ENCODE peak calls at places on chromosomes 13 and 19, in seven cellular contexts. One of them, this sample, is unnamed.

GRCh38 chr13:53873558-53873957 is 844.9 kb downstream of the OLFM4 start:
- DNase-seq in HT1080: no peak
- DNase-seq in posterior vena cava: no peak
- DNase-seq in activated CD4-positive, alpha-beta T cell treated with anti-CD3 and anti-CD28 coated beads, Interleukin-2, amount 10 ng/mL, durations not matched to agents 7 days and 5 days: no peak
- DNase-seq in stimulated activated CD4-positive, alpha-beta T cell treated with anti-CD3 and anti-CD28 coated beads, Interleukin-2, amount 100 ng/mL, for 48 hours: no peak
- DNase-seq in left cardiac atrium: no peak
- DNase-seq in ascending aorta: no peak
- DNase-seq in this sample: no peak

GRCh38 chr19:33634361-33635091 is 12.8 kb downstream of the CHST8 start:
- DNase-seq in HT1080: no peak
- DNase-seq in posterior vena cava: peak; percentile 74
- DNase-seq in activated CD4-positive, alpha-beta T cell treated with anti-CD3 and anti-CD28 coated beads, Interleukin-2, amount 10 ng/mL, durations not matched to agents 7 days and 5 days: no peak
- DNase-seq in stimulated activated CD4-positive, alpha-beta T cell treated with anti-CD3 and anti-CD28 coated beads, Interleukin-2, amount 100 ng/mL, for 48 hours: no peak
- DNase-seq in left cardiac atrium: no peak
- DNase-seq in ascending aorta: no peak
- DNase-seq in this sample: no peak

GRCh38 chr13:41668130-41668757 is 210.9 kb downstream of the RGCC start:
- DNase-seq in HT1080: peak; percentile 86
- DNase-seq in posterior vena cava: no peak
- DNase-seq in activated CD4-positive, alpha-beta T cell treated with anti-CD3 and anti-CD28 coated beads, Interleukin-2, amount 10 ng/mL, durations not matched to agents 7 days and 5 days: peak; percentile 66
- DNase-seq in stimulated activated CD4-positive, alpha-beta T cell treated with anti-CD3 and anti-CD28 coated beads, Interleukin-2, amount 100 ng/mL, for 48 hours: no peak
- DNase-seq in left cardiac atrium: peak; percentile 31
- DNase-seq in ascending aorta: no peak
- DNase-seq in this sample: peak; percentile 79

GRCh38 chr13:51801631-51802099 is 2.3 kb downstream of the DHRS12 start:
- DNase-seq in HT1080: no peak
- DNase-seq in posterior vena cava: peak; percentile 87
- DNase-seq in activated CD4-positive, alpha-beta T cell treated with anti-CD3 and anti-CD28 coated beads, Interleukin-2, amount 10 ng/mL, durations not matched to agents 7 days and 5 days: no peak
- DNase-seq in stimulated activated CD4-positive, alpha-beta T cell treated with anti-CD3 and anti-CD28 coated beads, Interleukin-2, amount 100 ng/mL, for 48 hours: no peak
- DNase-seq in left cardiac atrium: peak; percentile 85
- DNase-seq in ascending aorta: no peak
- DNase-seq in this sample: peak; percentile 48

GRCh38 chr19:41298327-41298964 is 11.5 kb upstream of the CCDC97 start:
- DNase-seq in HT1080: peak; percentile 62
- DNase-seq in posterior vena cava: peak; percentile 97
- DNase-seq in activated CD4-positive, alpha-beta T cell treated with anti-CD3 and anti-CD28 coated beads, Interleukin-2, amount 10 ng/mL, durations not matched to agents 7 days and 5 days: no peak
- DNase-seq in stimulated activated CD4-positive, alpha-beta T cell treated with anti-CD3 and anti-CD28 coated beads, Interleukin-2, amount 100 ng/mL, for 48 hours: no peak
- DNase-seq in left cardiac atrium: peak; percentile 87
- DNase-seq in ascending aorta: peak; percentile 70
- DNase-seq in this sample: no peak

GRCh38 chr19:40805258-40805868 is 6.4 kb downstream of the EGLN2 start:
- DNase-seq in HT1080: no peak
- DNase-seq in posterior vena cava: no peak
- DNase-seq in activated CD4-positive, alpha-beta T cell treated with anti-CD3 and anti-CD28 coated beads, Interleukin-2, amount 10 ng/mL, durations not matched to agents 7 days and 5 days: peak; percentile 61
- DNase-seq in stimulated activated CD4-positive, alpha-beta T cell treated with anti-CD3 and anti-CD28 coated beads, Interleukin-2, amount 100 ng/mL, for 48 hours: no peak
- DNase-seq in left cardiac atrium: peak; percentile 53
- DNase-seq in ascending aorta: no peak
- DNase-seq in this sample: no peak

GRCh38 chr19:38734426-38735256 is 9.6 kb downstream of the CAPN12 start:
- DNase-seq in HT1080: peak; percentile 63
- DNase-seq in posterior vena cava: peak; percentile 81
- DNase-seq in activated CD4-positive, alpha-beta T cell treated with anti-CD3 and anti-CD28 coated beads, Interleukin-2, amount 10 ng/mL, durations not matched to agents 7 days and 5 days: peak; percentile 48
- DNase-seq in stimulated activated CD4-positive, alpha-beta T cell treated with anti-CD3 and anti-CD28 coated beads, Interleukin-2, amount 100 ng/mL, for 48 hours: no peak
- DNase-seq in left cardiac atrium: no peak
- DNase-seq in ascending aorta: no peak
- DNase-seq in this sample: peak; percentile 74

GRCh38 chr19:50511069-50511822 is at the start of gene JOSD2:
- DNase-seq in HT1080: peak; percentile 99
- DNase-seq in posterior vena cava: peak; percentile 100
- DNase-seq in activated CD4-positive, alpha-beta T cell treated with anti-CD3 and anti-CD28 coated beads, Interleukin-2, amount 10 ng/mL, durations not matched to agents 7 days and 5 days: peak; percentile 98
- DNase-seq in stimulated activated CD4-positive, alpha-beta T cell treated with anti-CD3 and anti-CD28 coated beads, Interleukin-2, amount 100 ng/mL, for 48 hours: peak; percentile 92
- DNase-seq in left cardiac atrium: peak; percentile 100
- DNase-seq in ascending aorta: peak; percentile 97
- DNase-seq in this sample: peak; percentile 99

GRCh38 chr13:26558912-26559485 is 1.5 kb downstream of the WASF3 start:
- DNase-seq in HT1080: no peak
- DNase-seq in posterior vena cava: no peak
- DNase-seq in activated CD4-positive, alpha-beta T cell treated with anti-CD3 and anti-CD28 coated beads, Interleukin-2, amount 10 ng/mL, durations not matched to agents 7 days and 5 days: no peak
- DNase-seq in stimulated activated CD4-positive, alpha-beta T cell treated with anti-CD3 and anti-CD28 coated beads, Interleukin-2, amount 100 ng/mL, for 48 hours: no peak
- DNase-seq in left cardiac atrium: no peak
- DNase-seq in ascending aorta: no peak
- DNase-seq in this sample: no peak

GRCh38 chr19:48639483-48640375 is 2.5 kb upstream of the DBP start:
- DNase-seq in HT1080: no peak
- DNase-seq in posterior vena cava: no peak
- DNase-seq in activated CD4-positive, alpha-beta T cell treated with anti-CD3 and anti-CD28 coated beads, Interleukin-2, amount 10 ng/mL, durations not matched to agents 7 days and 5 days: no peak
- DNase-seq in stimulated activated CD4-positive, alpha-beta T cell treated with anti-CD3 and anti-CD28 coated beads, Interleukin-2, amount 100 ng/mL, for 48 hours: no peak
- DNase-seq in left cardiac atrium: no peak
- DNase-seq in ascending aorta: no peak
- DNase-seq in this sample: no peak

GRCh38 chr13:40484981-40485380 is 181.5 kb downstream of the FOXO1 start:
- DNase-seq in HT1080: no peak
- DNase-seq in posterior vena cava: no peak
- DNase-seq in activated CD4-positive, alpha-beta T cell treated with anti-CD3 and anti-CD28 coated beads, Interleukin-2, amount 10 ng/mL, durations not matched to agents 7 days and 5 days: peak; percentile 32
- DNase-seq in stimulated activated CD4-positive, alpha-beta T cell treated with anti-CD3 and anti-CD28 coated beads, Interleukin-2, amount 100 ng/mL, for 48 hours: no peak
- DNase-seq in left cardiac atrium: no peak
- DNase-seq in ascending aorta: no peak
- DNase-seq in this sample: no peak

GRCh38 chr13:93375491-93375890 is 148.9 kb downstream of the GPC6 start:
- DNase-seq in HT1080: no peak
- DNase-seq in posterior vena cava: no peak
- DNase-seq in activated CD4-positive, alpha-beta T cell treated with anti-CD3 and anti-CD28 coated beads, Interleukin-2, amount 10 ng/mL, durations not matched to agents 7 days and 5 days: no peak
- DNase-seq in stimulated activated CD4-positive, alpha-beta T cell treated with anti-CD3 and anti-CD28 coated beads, Interleukin-2, amount 100 ng/mL, for 48 hours: no peak
- DNase-seq in left cardiac atrium: no peak
- DNase-seq in ascending aorta: no peak
- DNase-seq in this sample: no peak

GRCh38 chr13:67125681-67126080 is 104.5 kb downstream of the PCDH9 start:
- DNase-seq in HT1080: no peak
- DNase-seq in posterior vena cava: no peak
- DNase-seq in activated CD4-positive, alpha-beta T cell treated with anti-CD3 and anti-CD28 coated beads, Interleukin-2, amount 10 ng/mL, durations not matched to agents 7 days and 5 days: no peak
- DNase-seq in stimulated activated CD4-positive, alpha-beta T cell treated with anti-CD3 and anti-CD28 coated beads, Interleukin-2, amount 100 ng/mL, for 48 hours: no peak
- DNase-seq in left cardiac atrium: no peak
- DNase-seq in ascending aorta: no peak
- DNase-seq in this sample: no peak

GRCh38 chr19:45041125-45041524 is 2.3 kb downstream of the CLASRP start:
- DNase-seq in HT1080: no peak
- DNase-seq in posterior vena cava: no peak
- DNase-seq in activated CD4-positive, alpha-beta T cell treated with anti-CD3 and anti-CD28 coated beads, Interleukin-2, amount 10 ng/mL, durations not matched to agents 7 days and 5 days: no peak
- DNase-seq in stimulated activated CD4-positive, alpha-beta T cell treated with anti-CD3 and anti-CD28 coated beads, Interleukin-2, amount 100 ng/mL, for 48 hours: no peak
- DNase-seq in left cardiac atrium: no peak
- DNase-seq in ascending aorta: no peak
- DNase-seq in this sample: no peak

GRCh38 chr19:33416307-33417215 is 43.1 kb downstream of the CEBPG start:
- DNase-seq in HT1080: peak; percentile 67
- DNase-seq in posterior vena cava: no peak
- DNase-seq in activated CD4-positive, alpha-beta T cell treated with anti-CD3 and anti-CD28 coated beads, Interleukin-2, amount 10 ng/mL, durations not matched to agents 7 days and 5 days: peak; percentile 73
- DNase-seq in stimulated activated CD4-positive, alpha-beta T cell treated with anti-CD3 and anti-CD28 coated beads, Interleukin-2, amount 100 ng/mL, for 48 hours: peak; percentile 68
- DNase-seq in left cardiac atrium: peak; percentile 61
- DNase-seq in ascending aorta: no peak
- DNase-seq in this sample: peak; percentile 74

GRCh38 chr13:51033431-51034185 is 77.5 kb downstream of the C13orf42 start:
- DNase-seq in HT1080: no peak
- DNase-seq in posterior vena cava: no peak
- DNase-seq in activated CD4-positive, alpha-beta T cell treated with anti-CD3 and anti-CD28 coated beads, Interleukin-2, amount 10 ng/mL, durations not matched to agents 7 days and 5 days: no peak
- DNase-seq in stimulated activated CD4-positive, alpha-beta T cell treated with anti-CD3 and anti-CD28 coated beads, Interleukin-2, amount 100 ng/mL, for 48 hours: no peak
- DNase-seq in left cardiac atrium: no peak
- DNase-seq in ascending aorta: no peak
- DNase-seq in this sample: no peak

GRCh38 chr19:5006821-5007220 is 37.9 kb downstream of the KDM4B start:
- DNase-seq in HT1080: no peak
- DNase-seq in posterior vena cava: no peak
- DNase-seq in activated CD4-positive, alpha-beta T cell treated with anti-CD3 and anti-CD28 coated beads, Interleukin-2, amount 10 ng/mL, durations not matched to agents 7 days and 5 days: no peak
- DNase-seq in stimulated activated CD4-positive, alpha-beta T cell treated with anti-CD3 and anti-CD28 coated beads, Interleukin-2, amount 100 ng/mL, for 48 hours: no peak
- DNase-seq in left cardiac atrium: no peak
- DNase-seq in ascending aorta: no peak
- DNase-seq in this sample: no peak

GRCh38 chr19:14354445-14354844 is 26.8 kb upstream of the ADGRE5 start:
- DNase-seq in HT1080: no peak
- DNase-seq in posterior vena cava: no peak
- DNase-seq in activated CD4-positive, alpha-beta T cell treated with anti-CD3 and anti-CD28 coated beads, Interleukin-2, amount 10 ng/mL, durations not matched to agents 7 days and 5 days: no peak
- DNase-seq in stimulated activated CD4-positive, alpha-beta T cell treated with anti-CD3 and anti-CD28 coated beads, Interleukin-2, amount 100 ng/mL, for 48 hours: no peak
- DNase-seq in left cardiac atrium: no peak
- DNase-seq in ascending aorta: no peak
- DNase-seq in this sample: no peak

GRCh38 chr13:109712187-109712601 is 74.2 kb downstream of the IRS2 start:
- DNase-seq in HT1080: no peak
- DNase-seq in posterior vena cava: no peak
- DNase-seq in activated CD4-positive, alpha-beta T cell treated with anti-CD3 and anti-CD28 coated beads, Interleukin-2, amount 10 ng/mL, durations not matched to agents 7 days and 5 days: no peak
- DNase-seq in stimulated activated CD4-positive, alpha-beta T cell treated with anti-CD3 and anti-CD28 coated beads, Interleukin-2, amount 100 ng/mL, for 48 hours: no peak
- DNase-seq in left cardiac atrium: no peak
- DNase-seq in ascending aorta: no peak
- DNase-seq in this sample: no peak

GRCh38 chr19:6073858-6074708 is 36.2 kb downstream of the RFX2 start:
- DNase-seq in HT1080: no peak
- DNase-seq in posterior vena cava: peak; percentile 38
- DNase-seq in activated CD4-positive, alpha-beta T cell treated with anti-CD3 and anti-CD28 coated beads, Interleukin-2, amount 10 ng/mL, durations not matched to agents 7 days and 5 days: no peak
- DNase-seq in stimulated activated CD4-positive, alpha-beta T cell treated with anti-CD3 and anti-CD28 coated beads, Interleukin-2, amount 100 ng/mL, for 48 hours: no peak
- DNase-seq in left cardiac atrium: no peak
- DNase-seq in ascending aorta: no peak
- DNase-seq in this sample: no peak

GRCh38 chr19:51681286-51681956 is 11.7 kb upstream of the SPACA6 start:
- DNase-seq in HT1080: no peak
- DNase-seq in posterior vena cava: no peak
- DNase-seq in activated CD4-positive, alpha-beta T cell treated with anti-CD3 and anti-CD28 coated beads, Interleukin-2, amount 10 ng/mL, durations not matched to agents 7 days and 5 days: no peak
- DNase-seq in stimulated activated CD4-positive, alpha-beta T cell treated with anti-CD3 and anti-CD28 coated beads, Interleukin-2, amount 100 ng/mL, for 48 hours: no peak
- DNase-seq in left cardiac atrium: no peak
- DNase-seq in ascending aorta: no peak
- DNase-seq in this sample: no peak

GRCh38 chr19:7366701-7367420 is 18.1 kb downstream of the ARHGEF18 start:
- DNase-seq in HT1080: peak; percentile 55
- DNase-seq in posterior vena cava: no peak
- DNase-seq in activated CD4-positive, alpha-beta T cell treated with anti-CD3 and anti-CD28 coated beads, Interleukin-2, amount 10 ng/mL, durations not matched to agents 7 days and 5 days: peak; percentile 48
- DNase-seq in stimulated activated CD4-positive, alpha-beta T cell treated with anti-CD3 and anti-CD28 coated beads, Interleukin-2, amount 100 ng/mL, for 48 hours: no peak
- DNase-seq in left cardiac atrium: no peak
- DNase-seq in ascending aorta: no peak
- DNase-seq in this sample: peak; percentile 60

GRCh38 chr13:69597088-69597487 is 510.5 kb upstream of the ATXN8OS start:
- DNase-seq in HT1080: no peak
- DNase-seq in posterior vena cava: no peak
- DNase-seq in activated CD4-positive, alpha-beta T cell treated with anti-CD3 and anti-CD28 coated beads, Interleukin-2, amount 10 ng/mL, durations not matched to agents 7 days and 5 days: no peak
- DNase-seq in stimulated activated CD4-positive, alpha-beta T cell treated with anti-CD3 and anti-CD28 coated beads, Interleukin-2, amount 100 ng/mL, for 48 hours: no peak
- DNase-seq in left cardiac atrium: no peak
- DNase-seq in ascending aorta: no peak
- DNase-seq in this sample: no peak

GRCh38 chr13:92896842-92897241 is 329.8 kb upstream of the GPC6 start:
- DNase-seq in HT1080: peak; percentile 24
- DNase-seq in posterior vena cava: no peak
- DNase-seq in activated CD4-positive, alpha-beta T cell treated with anti-CD3 and anti-CD28 coated beads, Interleukin-2, amount 10 ng/mL, durations not matched to agents 7 days and 5 days: no peak
- DNase-seq in stimulated activated CD4-positive, alpha-beta T cell treated with anti-CD3 and anti-CD28 coated beads, Interleukin-2, amount 100 ng/mL, for 48 hours: no peak
- DNase-seq in left cardiac atrium: no peak
- DNase-seq in ascending aorta: no peak
- DNase-seq in this sample: peak; percentile 14

GRCh38 chr13:106350208-106350607 is 185.3 kb downstream of the EFNB2 start:
- DNase-seq in HT1080: no peak
- DNase-seq in posterior vena cava: no peak
- DNase-seq in activated CD4-positive, alpha-beta T cell treated with anti-CD3 and anti-CD28 coated beads, Interleukin-2, amount 10 ng/mL, durations not matched to agents 7 days and 5 days: no peak
- DNase-seq in stimulated activated CD4-positive, alpha-beta T cell treated with anti-CD3 and anti-CD28 coated beads, Interleukin-2, amount 100 ng/mL, for 48 hours: no peak
- DNase-seq in left cardiac atrium: no peak
- DNase-seq in ascending aorta: no peak
- DNase-seq in this sample: no peak

GRCh38 chr19:33690461-33691427 is 69.0 kb downstream of the CHST8 start:
- DNase-seq in HT1080: peak; percentile 23
- DNase-seq in posterior vena cava: peak; percentile 78
- DNase-seq in activated CD4-positive, alpha-beta T cell treated with anti-CD3 and anti-CD28 coated beads, Interleukin-2, amount 10 ng/mL, durations not matched to agents 7 days and 5 days: no peak
- DNase-seq in stimulated activated CD4-positive, alpha-beta T cell treated with anti-CD3 and anti-CD28 coated beads, Interleukin-2, amount 100 ng/mL, for 48 hours: no peak
- DNase-seq in left cardiac atrium: no peak
- DNase-seq in ascending aorta: no peak
- DNase-seq in this sample: peak; percentile 11

GRCh38 chr13:46341112-46341711 is 45.8 kb downstream of the RUBCNL start:
- DNase-seq in HT1080: peak; percentile 86
- DNase-seq in posterior vena cava: no peak
- DNase-seq in activated CD4-positive, alpha-beta T cell treated with anti-CD3 and anti-CD28 coated beads, Interleukin-2, amount 10 ng/mL, durations not matched to agents 7 days and 5 days: no peak
- DNase-seq in stimulated activated CD4-positive, alpha-beta T cell treated with anti-CD3 and anti-CD28 coated beads, Interleukin-2, amount 100 ng/mL, for 48 hours: peak; percentile 16
- DNase-seq in left cardiac atrium: no peak
- DNase-seq in ascending aorta: no peak
- DNase-seq in this sample: peak; percentile 71

GRCh38 chr19:36140289-36141038 is 598 bp downstream of the CAPNS1 start:
- DNase-seq in HT1080: peak; percentile 46
- DNase-seq in posterior vena cava: no peak
- DNase-seq in activated CD4-positive, alpha-beta T cell treated with anti-CD3 and anti-CD28 coated beads, Interleukin-2, amount 10 ng/mL, durations not matched to agents 7 days and 5 days: peak; percentile 58
- DNase-seq in stimulated activated CD4-positive, alpha-beta T cell treated with anti-CD3 and anti-CD28 coated beads, Interleukin-2, amount 100 ng/mL, for 48 hours: peak; percentile 29
- DNase-seq in left cardiac atrium: peak; percentile 65
- DNase-seq in ascending aorta: no peak
- DNase-seq in this sample: peak; percentile 53

GRCh38 chr13:50910483-50910805 is 853 bp downstream of the RNASEH2B start:
- DNase-seq in HT1080: no peak
- DNase-seq in posterior vena cava: no peak
- DNase-seq in activated CD4-positive, alpha-beta T cell treated with anti-CD3 and anti-CD28 coated beads, Interleukin-2, amount 10 ng/mL, durations not matched to agents 7 days and 5 days: no peak
- DNase-seq in stimulated activated CD4-positive, alpha-beta T cell treated with anti-CD3 and anti-CD28 coated beads, Interleukin-2, amount 100 ng/mL, for 48 hours: no peak
- DNase-seq in left cardiac atrium: no peak
- DNase-seq in ascending aorta: no peak
- DNase-seq in this sample: peak; percentile 5

GRCh38 chr19:6274756-6275155 is 5.0 kb downstream of the MLLT1 start:
- DNase-seq in HT1080: no peak
- DNase-seq in posterior vena cava: no peak
- DNase-seq in activated CD4-positive, alpha-beta T cell treated with anti-CD3 and anti-CD28 coated beads, Interleukin-2, amount 10 ng/mL, durations not matched to agents 7 days and 5 days: no peak
- DNase-seq in stimulated activated CD4-positive, alpha-beta T cell treated with anti-CD3 and anti-CD28 coated beads, Interleukin-2, amount 100 ng/mL, for 48 hours: no peak
- DNase-seq in left cardiac atrium: peak; percentile 58
- DNase-seq in ascending aorta: no peak
- DNase-seq in this sample: no peak

GRCh38 chr19:46721269-46722003 is 4.5 kb upstream of the PRKD2 start:
- DNase-seq in HT1080: no peak
- DNase-seq in posterior vena cava: no peak
- DNase-seq in activated CD4-positive, alpha-beta T cell treated with anti-CD3 and anti-CD28 coated beads, Interleukin-2, amount 10 ng/mL, durations not matched to agents 7 days and 5 days: no peak
- DNase-seq in stimulated activated CD4-positive, alpha-beta T cell treated with anti-CD3 and anti-CD28 coated beads, Interleukin-2, amount 100 ng/mL, for 48 hours: no peak
- DNase-seq in left cardiac atrium: no peak
- DNase-seq in ascending aorta: no peak
- DNase-seq in this sample: no peak

GRCh38 chr19:16899566-16900075 is 10.8 kb downstream of the F2RL3 start:
- DNase-seq in HT1080: peak; percentile 51
- DNase-seq in posterior vena cava: no peak
- DNase-seq in activated CD4-positive, alpha-beta T cell treated with anti-CD3 and anti-CD28 coated beads, Interleukin-2, amount 10 ng/mL, durations not matched to agents 7 days and 5 days: peak; percentile 46
- DNase-seq in stimulated activated CD4-positive, alpha-beta T cell treated with anti-CD3 and anti-CD28 coated beads, Interleukin-2, amount 100 ng/mL, for 48 hours: no peak
- DNase-seq in left cardiac atrium: peak; percentile 47
- DNase-seq in ascending aorta: no peak
- DNase-seq in this sample: peak; percentile 21

GRCh38 chr13:71760226-71760591 is 106.8 kb downstream of the DACH1 start:
- DNase-seq in HT1080: no peak
- DNase-seq in posterior vena cava: no peak
- DNase-seq in activated CD4-positive, alpha-beta T cell treated with anti-CD3 and anti-CD28 coated beads, Interleukin-2, amount 10 ng/mL, durations not matched to agents 7 days and 5 days: no peak
- DNase-seq in stimulated activated CD4-positive, alpha-beta T cell treated with anti-CD3 and anti-CD28 coated beads, Interleukin-2, amount 100 ng/mL, for 48 hours: no peak
- DNase-seq in left cardiac atrium: no peak
- DNase-seq in ascending aorta: no peak
- DNase-seq in this sample: no peak

This sample was measured in A172.